ENCODE peak calls at places on chromosomes 2 and 18, in nine cellular contexts. P is choroid plexus epithelial cell; J is WTC11; B is lung; I is progenitor cell of endocrine pancreas; X is ascending aorta; M is SJSA1; K is HT1080; C is stimulated activated CD8-positive, alpha-beta memory T cell treated with anti-CD3 and anti-CD28 coated beads, Interleukin-15, amount 100 ng/mL, for 48 hours. G is an unnamed sample.

GRCh38 chr2:109062558-109063325 is 66.3 kb upstream of the SH3RF3 start:
- DNase-seq in P (peak; percentile 4), J (no peak), B (no peak), I (no peak), X (no peak), M (no peak), K (no peak), C (no peak), G (no peak)

GRCh38 chr2:100821255-100821912 is 1.4 kb downstream of the NPAS2 start:
- DNase-seq in P (peak; percentile 47), J (no peak), B (no peak), I (no peak), X (no peak), M (no peak), K (peak; percentile 32), C (no peak), G (peak; percentile 34)

GRCh38 chr18:8750954-8751415 is 45.6 kb downstream of the MTCL1 start:
- DNase-seq in P (peak; percentile 95), J (no peak), B (no peak), I (no peak), X (no peak), M (peak; percentile 86), K (peak; percentile 86), C (no peak), G (no peak)

GRCh38 chr2:171553858-171554257 is 31.6 kb downstream of the CYBRD1 start:
- DNase-seq in P (peak; percentile 49), J (no peak), B (no peak), I (no peak), X (no peak), M (peak; percentile 85), K (peak; percentile 90), C (no peak), G (no peak)

GRCh38 chr18:56986829-56987228 is 160.1 kb upstream of the BOD1L2 start:
- DNase-seq in P (no peak), J (no peak), B (no peak), I (no peak), X (no peak), M (no peak), K (no peak), C (no peak), G (no peak)

GRCh38 chr18:10563886-10564285 is 38.1 kb downstream of the NAPG start:
- DNase-seq in P (no peak), J (no peak), B (peak; percentile 23), I (no peak), X (no peak), M (no peak), K (no peak), C (no peak), G (no peak)

GRCh38 chr2:10424051-10424450 is 24.1 kb downstream of the ODC1 start:
- DNase-seq in P (peak; percentile 99), J (no peak), B (no peak), I (no peak), X (no peak), M (no peak), K (no peak), C (no peak), G (peak; percentile 68)

GRCh38 chr2:109378682-109379081 is 235.1 kb downstream of the SEPTIN10 start:
- DNase-seq in P (no peak), J (no peak), B (no peak), I (no peak), X (no peak), M (no peak), K (no peak), C (no peak), G (peak; percentile 2)

GRCh38 chr2:33321236-33321731 is 155.2 kb upstream of the RASGRP3 start:
- DNase-seq in P (peak; percentile 65), J (no peak), B (no peak), I (no peak), X (no peak), M (peak; percentile 57), K (peak; percentile 70), C (peak; percentile 4), G (no peak)

GRCh38 chr18:21306368-21306767 is 64.3 kb downstream of the GREB1L start:
- DNase-seq in P (no peak), J (no peak), B (no peak), I (no peak), X (no peak), M (no peak), K (no peak), C (no peak), G (no peak)

GRCh38 chr18:68449292-68449691 is 265.6 kb downstream of the TMX3 start:
- DNase-seq in P (peak; percentile 91), J (no peak), B (no peak), I (no peak), X (no peak), M (no peak), K (peak; percentile 52), C (no peak), G (no peak)

GRCh38 chr2:235685024-235685721 is 191.3 kb downstream of the AGAP1 start:
- DNase-seq in P (peak; percentile 47), J (no peak), B (no peak), I (no peak), X (no peak), M (no peak), K (no peak), C (no peak), G (no peak)

GRCh38 chr2:159226059-159226461 is 60.4 kb downstream of the WDSUB1 start:
- DNase-seq in P (peak; percentile 84), J (no peak), B (peak; percentile 64), I (no peak), X (no peak), M (peak; percentile 28), K (peak; percentile 93), C (peak; percentile 33), G (no peak)

GRCh38 chr18:76564117-76564516 is 69.1 kb upstream of the ZNF516 start:
- DNase-seq in P (peak; percentile 71), J (no peak), B (no peak), I (no peak), X (no peak), M (peak; percentile 19), K (peak; percentile 67), C (no peak), G (no peak)

GRCh38 chr2:212484563-212485080 is 54.0 kb downstream of the ERBB4 start:
- DNase-seq in P (no peak), J (no peak), B (no peak), I (no peak), X (no peak), M (no peak), K (peak; percentile 36), C (no peak), G (no peak)

GRCh38 chr2:60699617-60700016 is 56.5 kb upstream of the PAPOLG start:
- DNase-seq in P (no peak), J (no peak), B (no peak), I (no peak), X (no peak), M (no peak), K (no peak), C (no peak), G (no peak)

GRCh38 chr2:191675807-191676667 is 1.9 kb upstream of the NABP1 start:
- DNase-seq in P (peak; percentile 57), J (no peak), B (no peak), I (no peak), X (peak; percentile 31), M (no peak), K (peak; percentile 41), C (peak; percentile 35), G (no peak)

GRCh38 chr18:22241806-22242440 is 72.5 kb downstream of the GATA6 start:
- DNase-seq in P (no peak), J (no peak), B (no peak), I (no peak), X (no peak), M (no peak), K (no peak), C (no peak), G (no peak)

GRCh38 chr2:28164280-28164801 is 228.3 kb upstream of the FOSL2 start:
- DNase-seq in P (peak; percentile 67), J (no peak), B (no peak), I (no peak), X (no peak), M (peak; percentile 78), K (no peak), C (no peak), G (no peak)

GRCh38 chr18:49628993-49629795 is 67.3 kb downstream of the LIPG start:
- DNase-seq in P (no peak), J (peak; percentile 33), B (peak; percentile 35), I (no peak), X (no peak), M (no peak), K (no peak), C (no peak), G (no peak)

GRCh38 chr2:171655584-171655983 is 31.7 kb upstream of the DYNC1I2 start:
- DNase-seq in P (no peak), J (no peak), B (no peak), I (no peak), X (no peak), M (no peak), K (no peak), C (no peak), G (no peak)

GRCh38 chr2:176202491-176202890 is 14.0 kb downstream of the HOXD1 start:
- DNase-seq in P (no peak), J (no peak), B (no peak), I (no peak), X (no peak), M (no peak), K (no peak), C (no peak), G (no peak)

GRCh38 chr2:133717497-133717896 is 149.2 kb upstream of the NCKAP5 start:
- DNase-seq in P (no peak), J (no peak), B (no peak), I (no peak), X (no peak), M (no peak), K (no peak), C (no peak), G (no peak)

GRCh38 chr2:239157766-239158165 is 243.1 kb downstream of the HDAC4 start:
- DNase-seq in P (peak; percentile 36), J (peak; percentile 82), B (no peak), I (no peak), X (no peak), M (no peak), K (no peak), C (no peak), G (peak; percentile 50)